ENCODE peak calls at places on chromosomes 13 and 19, in nine cellular contexts. G is cardiac muscle cell, R is psoas muscle, A is A673, V is tibial nerve, T is dorsolateral prefrontal cortex, C is heart left ventricle, B is MCF 10A, W is GM12865. Q is an unnamed sample.

GRCh38 chr13:62142048-62142447 is 726.4 kb upstream of the PCDH20 start:
- DNase-seq in G (no peak), R (no peak), A (no peak), V (no peak), T (no peak), C (no peak), B (no peak), W (no peak), Q (no peak)

GRCh38 chr13:64817721-64818120 is 2412.4 kb downstream of the PCDH9 start:
- DNase-seq in G (no peak), R (no peak), A (no peak), V (no peak), T (no peak), C (no peak), B (no peak), W (no peak), Q (peak)

GRCh38 chr13:35378939-35379338 is 97.5 kb downstream of the MAB21L1 start:
- DNase-seq in G (no peak), R (no peak), A (no peak), V (no peak), T (no peak), C (no peak), B (no peak), W (no peak), Q (peak)

GRCh38 chr13:98284677-98285076 is 107.6 kb upstream of the RNF113B start:
- DNase-seq in G (no peak), R (no peak), A (peak), V (no peak), T (no peak), C (no peak), B (no peak), W (no peak), Q (no peak)

GRCh38 chr13:84896128-84896527 is 903.1 kb downstream of the SLITRK6 start:
- DNase-seq in G (peak), R (no peak), A (peak), V (no peak), T (no peak), C (no peak), B (peak), W (peak), Q (peak)

GRCh38 chr13:38730332-38730731 is 43.5 kb downstream of the FREM2 start:
- DNase-seq in G (peak), R (no peak), A (no peak), V (no peak), T (no peak), C (no peak), B (no peak), W (no peak), Q (no peak)

GRCh38 chr13:24038405-24038804 is 122.1 kb upstream of the SPATA13 start:
- DNase-seq in G (no peak), R (no peak), A (no peak), V (no peak), T (no peak), C (no peak), B (peak), W (peak), Q (peak)

GRCh38 chr19:6173190-6173589 is 37.7 kb downstream of the ACSBG2 start:
- DNase-seq in G (no peak), R (no peak), A (no peak), V (no peak), T (no peak), C (no peak), B (no peak), W (no peak), Q (no peak)

GRCh38 chr13:57633141-57633949 is 1.8 kb downstream of the PCDH17 start:
- DNase-seq in G (peak), R (peak), A (no peak), V (no peak), T (peak), C (peak), B (no peak), W (no peak), Q (peak)

GRCh38 chr13:104246955-104247354 is 1180.7 kb upstream of the SLC10A2 start:
- DNase-seq in G (no peak), R (no peak), A (no peak), V (no peak), T (no peak), C (no peak), B (no peak), W (no peak), Q (no peak)

GRCh38 chr19:55118401-55118991 is 1.1 kb upstream of the PPP1R12C start:
- DNase-seq in G (peak), R (peak), A (no peak), V (peak), T (peak), C (no peak), B (no peak), W (peak), Q (peak)

GRCh38 chr13:87769445-87769844 is 98.3 kb downstream of the SLITRK5 start:
- DNase-seq in G (no peak), R (no peak), A (no peak), V (no peak), T (no peak), C (no peak), B (no peak), W (no peak), Q (no peak)

GRCh38 chr19:7524523-7524922 is 2.1 kb downstream of the MCOLN1 start:
- DNase-seq in G (no peak), R (no peak), A (no peak), V (no peak), T (no peak), C (no peak), B (no peak), W (no peak), Q (no peak)

GRCh38 chr19:7520131-7521051 is 2.0 kb upstream of the MCOLN1 start:
- DNase-seq in G (no peak), R (no peak), A (no peak), V (no peak), T (no peak), C (no peak), B (no peak), W (no peak), Q (no peak)

GRCh38 chr19:7522923-7523667 is 671 bp downstream of the MCOLN1 start:
- DNase-seq in G (no peak), R (no peak), A (no peak), V (no peak), T (no peak), C (no peak), B (no peak), W (no peak), Q (peak)

GRCh38 chr19:7521551-7522071 is 813 bp upstream of the MCOLN1 start:
- DNase-seq in G (no peak), R (no peak), A (no peak), V (no peak), T (no peak), C (no peak), B (no peak), W (no peak), Q (no peak)

DNA sequence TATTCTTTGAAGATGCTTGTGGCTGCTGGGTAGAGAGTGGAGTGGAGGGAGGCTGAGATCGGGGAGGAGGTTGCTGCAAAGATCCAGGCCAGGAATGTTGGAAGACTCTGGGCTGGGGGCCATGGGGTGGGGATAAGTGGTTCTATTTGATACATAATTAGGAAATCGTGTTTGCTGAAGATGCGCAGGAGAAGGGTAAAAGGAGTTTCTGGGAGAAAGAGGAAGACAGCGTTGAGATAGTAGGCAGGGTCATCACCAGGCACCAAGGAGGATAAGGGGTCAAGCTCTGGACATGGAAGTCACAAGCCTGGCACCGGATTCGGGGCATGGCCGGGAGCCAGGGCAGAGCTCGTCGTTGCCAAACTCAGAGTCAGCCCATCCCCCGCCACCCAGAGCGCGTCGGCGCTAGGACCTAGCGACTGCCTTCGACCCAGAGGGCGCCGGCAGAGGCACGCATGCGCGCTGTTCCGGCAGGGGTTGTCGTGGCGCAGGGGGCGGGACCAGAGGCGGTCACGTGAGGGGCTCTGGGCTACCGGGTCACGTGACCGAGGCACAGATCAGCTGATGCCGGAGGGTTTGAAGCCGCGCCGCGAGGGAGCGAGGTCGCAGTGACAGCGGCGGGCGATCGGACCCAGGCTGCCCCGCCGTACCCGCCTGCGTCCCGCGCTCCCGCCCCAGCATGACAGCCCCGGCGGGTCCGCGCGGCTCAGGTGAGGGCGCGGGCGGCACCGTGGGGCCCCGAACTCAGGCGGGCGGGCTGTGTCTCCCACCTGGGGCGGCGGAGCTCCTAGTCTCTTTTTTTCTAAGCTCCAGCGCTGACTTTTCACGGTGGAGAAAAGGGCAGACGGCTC is at the start of gene MCOLN1:
- DNase-seq in G (peak), R (peak), A (peak), V (peak), T (peak), C (peak), B (peak), W (peak), Q (peak)
- TF ChIP-seq CTCF in G (no peak), R (no peak), A (no peak), V (peak), T (no peak), C (no peak), B (no peak), W (no peak), Q (no peak)

GRCh38 chr19:860481-861098 is 1.1 kb downstream of the CFD start:
- DNase-seq in G (peak), R (peak), A (peak), V (peak), T (no peak), C (peak), B (peak), W (peak), Q (peak)
- TF ChIP-seq CTCF in G (peak), R (no peak), A (peak), V (peak), T (no peak), C (peak), B (no peak), W (no peak), Q (no peak)

GRCh38 chr19:13843104-13843921 is 33.6 kb upstream of the NANOS3 start:
- DNase-seq in G (peak), R (peak), A (peak), V (no peak), T (no peak), C (no peak), B (peak), W (no peak), Q (peak)

GRCh38 chr19:13841339-13842293 is 35.3 kb upstream of the NANOS3 start:
- DNase-seq in G (no peak), R (peak), A (no peak), V (peak), T (no peak), C (no peak), B (peak), W (no peak), Q (no peak)

GRCh38 chr19:13840751-13841338 is 36.1 kb upstream of the NANOS3 start:
- DNase-seq in G (no peak), R (no peak), A (no peak), V (no peak), T (no peak), C (no peak), B (no peak), W (no peak), Q (no peak)

GRCh38 chr19:13844130-13844631 is 32.8 kb upstream of the NANOS3 start:
- DNase-seq in G (no peak), R (no peak), A (no peak), V (no peak), T (no peak), C (no peak), B (peak), W (no peak), Q (no peak)

DNA sequence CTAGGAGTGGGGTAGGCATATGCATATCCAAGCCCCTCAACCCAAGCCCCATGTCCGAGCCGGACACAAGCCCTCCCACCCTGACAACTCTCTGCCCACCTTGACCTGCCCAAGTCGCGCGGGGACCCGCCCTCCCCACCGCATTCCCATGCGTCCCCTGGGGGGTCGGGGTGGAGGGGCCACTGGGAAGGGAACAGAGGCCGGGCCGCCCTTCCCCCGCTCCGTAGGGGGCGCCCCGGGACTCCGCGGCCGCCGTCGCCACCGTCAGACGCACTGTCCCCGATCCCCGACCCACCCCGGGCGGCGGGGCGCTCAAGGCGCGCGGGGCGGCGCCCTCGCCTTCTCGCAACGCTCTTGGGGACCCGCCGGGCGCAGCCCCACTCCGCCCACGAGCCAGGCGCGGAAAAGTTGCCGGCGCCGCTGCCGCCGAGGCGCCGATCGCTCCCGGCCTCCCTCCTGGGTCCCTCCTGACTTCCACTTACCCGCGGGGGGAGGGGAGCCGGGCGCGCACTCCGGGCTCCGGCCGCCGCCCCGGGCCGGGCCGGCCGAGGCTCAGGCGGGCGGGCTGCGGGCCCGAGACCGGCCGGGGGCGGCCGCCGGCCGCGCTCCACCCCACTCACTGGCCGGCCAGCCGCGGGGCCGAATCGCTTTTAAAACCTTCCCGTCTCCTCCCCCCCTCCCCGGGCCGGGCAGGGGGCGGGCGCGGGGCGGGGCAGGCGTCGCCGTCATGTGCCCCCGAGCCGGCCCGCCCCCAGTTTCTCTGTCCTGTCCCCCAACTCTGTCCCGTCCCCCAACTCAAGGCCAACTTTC is 34.4 kb upstream of the NANOS3 start:
- DNase-seq in G (peak), R (peak), A (peak), V (peak), T (no peak), C (peak), B (peak), W (peak), Q (peak)
- TF ChIP-seq CTCF in G (no peak), R (no peak), A (peak), V (peak), T (no peak), C (no peak), B (no peak), W (no peak), Q (no peak)

GRCh38 chr19:28980236-28980868 is 232.6 kb downstream of the UQCRFS1 start:
- DNase-seq in G (peak), R (no peak), A (no peak), V (no peak), T (no peak), C (no peak), B (no peak), W (no peak), Q (peak)
- TF ChIP-seq CTCF in G (peak), R (no peak), A (no peak), V (no peak), T (no peak), C (peak), B (no peak), W (no peak), Q (peak)

GRCh38 chr13:93685900-93686299 is 459.3 kb downstream of the GPC6 start:
- DNase-seq in G (no peak), R (no peak), A (no peak), V (no peak), T (no peak), C (no peak), B (no peak), W (no peak), Q (no peak)

GRCh38 chr13:93674337-93674755 is 447.7 kb downstream of the GPC6 start:
- DNase-seq in G (no peak), R (no peak), A (no peak), V (no peak), T (no peak), C (no peak), B (no peak), W (no peak), Q (no peak)

DNA sequence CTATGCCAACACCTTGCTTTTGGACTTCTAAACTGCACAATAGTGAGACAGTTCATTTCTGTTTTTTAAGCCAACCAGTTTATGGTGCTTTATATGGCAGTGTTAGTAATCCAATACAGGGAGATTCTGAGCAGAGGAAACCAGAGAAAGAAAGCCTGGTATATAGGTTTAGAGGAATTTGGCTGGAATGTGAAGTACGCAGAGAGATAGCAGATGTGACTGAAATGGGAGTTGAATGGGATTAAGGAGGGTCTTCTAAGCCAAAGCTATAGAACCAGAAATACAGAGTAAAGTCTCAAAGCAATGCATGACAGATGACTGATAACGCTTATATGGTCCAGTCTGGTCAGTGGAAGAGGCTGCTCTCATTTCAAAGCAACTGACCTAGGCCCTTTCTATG is 453.7 kb downstream of the GPC6 start:
- DNase-seq in G (no peak), R (no peak), A (no peak), V (no peak), T (no peak), C (no peak), B (no peak), W (no peak), Q (no peak)
- TF ChIP-seq CTCF in G (no peak), R (no peak), A (no peak), V (no peak), T (no peak), C (no peak), B (no peak), W (no peak), Q (no peak)

GRCh38 chr19:13032837-13033236 is 37.6 kb downstream of the NFIX start:
- DNase-seq in G (no peak), R (no peak), A (no peak), V (no peak), T (no peak), C (no peak), B (no peak), W (no peak), Q (no peak)

GRCh38 chr19:13031917-13032623 is 36.8 kb downstream of the NFIX start:
- DNase-seq in G (no peak), R (peak), A (no peak), V (peak), T (peak), C (no peak), B (no peak), W (no peak), Q (no peak)

GRCh38 chr19:13034636-13035035 is 39.4 kb downstream of the NFIX start:
- DNase-seq in G (no peak), R (no peak), A (no peak), V (no peak), T (no peak), C (no peak), B (no peak), W (no peak), Q (no peak)

GRCh38 chr19:13033819-13034611 is 38.7 kb downstream of the NFIX start:
- DNase-seq in G (peak), R (peak), A (peak), V (peak), T (peak), C (peak), B (peak), W (peak), Q (peak)

GRCh38 chr19:13033244-13033643 is 38.0 kb downstream of the NFIX start:
- DNase-seq in G (no peak), R (no peak), A (no peak), V (no peak), T (no peak), C (no peak), B (no peak), W (no peak), Q (no peak)
- TF ChIP-seq CTCF in G (peak), R (no peak), A (peak), V (peak), T (peak), C (no peak), B (no peak), W (no peak), Q (peak)

DNA sequence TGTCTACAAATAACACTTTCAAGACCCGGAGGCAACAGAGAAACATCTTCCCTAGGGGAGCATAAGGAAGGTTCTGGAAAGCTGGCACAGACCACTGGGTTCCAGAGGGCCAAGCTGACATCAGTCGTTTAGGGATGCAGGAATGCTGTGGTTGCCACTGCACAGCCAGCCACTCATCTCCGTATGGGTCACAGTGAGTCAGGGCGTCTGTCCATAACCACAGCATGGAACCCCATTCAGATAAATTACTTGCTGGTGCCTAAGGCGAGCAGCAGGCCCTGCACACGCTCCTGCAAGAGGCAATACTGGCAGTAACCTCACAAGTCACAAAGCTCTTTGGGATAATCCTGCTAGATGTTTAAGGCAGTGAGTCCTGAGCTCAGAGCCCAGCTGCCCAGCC is 140.9 kb upstream of the UBL3 start:
- DNase-seq in G (no peak), R (no peak), A (peak), V (no peak), T (no peak), C (no peak), B (peak), W (no peak), Q (peak)
- TF ChIP-seq CTCF in G (no peak), R (no peak), A (no peak), V (no peak), T (no peak), C (no peak), B (no peak), W (no peak), Q (no peak)

GRCh38 chr13:28313579-28313978 is 175.2 kb downstream of the PAN3 start:
- DNase-seq in G (no peak), R (no peak), A (peak), V (no peak), T (no peak), C (no peak), B (no peak), W (peak), Q (peak)
- TF ChIP-seq CTCF in G (peak), R (no peak), A (peak), V (no peak), T (no peak), C (no peak), B (no peak), W (no peak), Q (peak)